ENCODE peak calls at places on chromosomes 6 and 20, in seven cellular contexts. D is OCI-LY7, S is mucosa of descending colon, T is PC-9, C is left lung, I is psoas muscle, P is GM23248. Q is an unnamed sample.

GRCh38 chr20:44714701-44715494 is at the start of gene CCN5:
- DNase-seq in D (no peak), S (peak; percentile 93), T (peak; percentile 89), C (peak; percentile 85), I (peak; percentile 90), P (peak; percentile 95), Q (no peak)

GRCh38 chr20:48877299-48877698 is 44.2 kb upstream of the ARFGEF2 start:
- DNase-seq in D (peak; percentile 76), S (no peak), T (no peak), C (no peak), I (no peak), P (peak; percentile 63), Q (no peak)

GRCh38 chr6:44128020-44128917 is 915 bp downstream of the TMEM63B start:
- DNase-seq in D (peak; percentile 40), S (peak; percentile 64), T (peak; percentile 39), C (peak; percentile 46), I (peak; percentile 48), P (peak; percentile 80), Q (peak; percentile 88)

GRCh38 chr20:46998497-46999190 is 104.0 kb downstream of the EYA2 start:
- DNase-seq in D (no peak), S (no peak), T (no peak), C (no peak), I (no peak), P (no peak), Q (peak; percentile 56)

GRCh38 chr6:17599885-17600526 is at the start of gene FAM8A1:
- DNase-seq in D (peak; percentile 95), S (peak; percentile 97), T (peak; percentile 95), C (peak; percentile 97), I (peak; percentile 96), P (peak; percentile 96), Q (peak; percentile 95)

GRCh38 chr20:32918296-32918695 is 59.6 kb downstream of the EFCAB8 start:
- DNase-seq in D (no peak), S (no peak), T (no peak), C (no peak), I (no peak), P (no peak), Q (peak; percentile 60)

GRCh38 chr6:52887912-52888535 is 21.5 kb downstream of the GSTA3 start:
- DNase-seq in D (no peak), S (no peak), T (no peak), C (no peak), I (no peak), P (peak; percentile 32), Q (no peak)

GRCh38 chr20:31841928-31842327 is 3.5 kb downstream of the FOXS1 start:
- DNase-seq in D (no peak), S (no peak), T (peak; percentile 92), C (no peak), I (no peak), P (peak; percentile 85), Q (no peak)

GRCh38 chr6:83861077-83861476 is 1.6 kb downstream of the CYB5R4 start:
- DNase-seq in D (no peak), S (no peak), T (no peak), C (no peak), I (no peak), P (no peak), Q (no peak)
- H3K4me3 ChIP-seq in D (peak overlapping the region; percentile 89), S (no peak overlapping the region), T (peak overlapping the region; percentile 87), C (peak overlapping the region; percentile 86), I (peak overlapping the region; percentile 93), P (no peak overlapping the region), Q (no peak overlapping the region)

DNA sequence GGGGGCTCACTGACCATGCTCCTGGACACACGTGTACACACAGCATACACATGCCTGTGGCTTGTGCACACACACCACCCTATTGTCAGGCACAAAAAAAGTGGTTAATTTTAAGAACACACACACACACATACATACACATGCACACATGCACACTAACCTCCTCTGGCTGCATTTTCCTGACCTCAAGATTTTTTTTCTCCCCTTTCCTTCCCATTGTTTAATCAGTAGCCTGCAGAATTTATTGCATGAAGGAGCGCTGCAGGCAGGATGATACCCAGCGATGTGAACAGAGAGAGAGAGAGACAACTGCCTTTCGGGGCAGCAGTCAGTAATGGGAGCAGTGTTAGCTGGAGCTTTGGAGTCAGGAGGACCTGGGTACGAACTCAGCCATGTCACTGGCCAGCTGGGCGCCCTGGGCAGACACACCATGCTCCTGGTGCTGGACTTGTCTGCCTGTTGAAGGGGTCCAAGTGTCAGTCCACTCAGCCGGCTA is 990 bp upstream of the TRAF3IP2 start:
- DNase-seq in D (peak; percentile 29), S (peak; percentile 27), T (no peak), C (no peak), I (no peak), P (peak; percentile 55), Q (no peak)
- H3K4me3 ChIP-seq in D (peak overlapping the region; percentile 71), S (no peak overlapping the region), T (peak overlapping the region; percentile 79), C (peak overlapping the region; percentile 55), I (peak overlapping the region; percentile 78), P (peak overlapping the region; percentile 76), Q (peak overlapping the region; percentile 41)

DNA sequence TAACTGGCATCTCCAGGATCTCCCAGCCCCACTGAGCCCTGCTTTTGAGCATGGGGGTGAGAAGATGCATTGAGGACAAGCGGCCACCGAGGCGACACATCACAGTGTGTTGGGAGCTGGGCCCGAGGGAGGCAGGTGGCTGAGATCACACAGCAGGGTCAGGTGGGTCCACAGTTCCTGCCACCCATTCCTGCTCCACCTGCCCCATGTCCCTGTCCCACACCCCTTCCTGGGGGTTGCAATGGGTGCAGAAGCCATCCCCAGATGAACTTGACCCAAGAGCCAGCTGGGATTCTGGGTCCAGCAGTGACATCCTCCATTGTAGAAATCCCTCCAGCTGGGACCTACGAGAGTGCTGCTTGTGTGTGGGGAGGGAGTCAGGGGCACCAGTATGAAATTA is 1.0 kb downstream of the TGM2 start:
- DNase-seq in D (no peak), S (no peak), T (no peak), C (no peak), I (no peak), P (no peak), Q (no peak)
- H3K4me3 ChIP-seq in D (no peak overlapping the region), S (no peak overlapping the region), T (peak overlapping the region; percentile 98), C (peak overlapping the region; percentile 55), I (peak overlapping the region; percentile 77), P (peak overlapping the region; percentile 64), Q (no peak overlapping the region)

GRCh38 chr6:23390221-23390620 is 735.8 kb upstream of the NRSN1 start:
- DNase-seq in D (no peak), S (no peak), T (no peak), C (no peak), I (no peak), P (no peak), Q (no peak)

GRCh38 chr6:23396934-23397333 is 729.1 kb upstream of the NRSN1 start:
- DNase-seq in D (no peak), S (no peak), T (no peak), C (no peak), I (no peak), P (no peak), Q (no peak)

DNA sequence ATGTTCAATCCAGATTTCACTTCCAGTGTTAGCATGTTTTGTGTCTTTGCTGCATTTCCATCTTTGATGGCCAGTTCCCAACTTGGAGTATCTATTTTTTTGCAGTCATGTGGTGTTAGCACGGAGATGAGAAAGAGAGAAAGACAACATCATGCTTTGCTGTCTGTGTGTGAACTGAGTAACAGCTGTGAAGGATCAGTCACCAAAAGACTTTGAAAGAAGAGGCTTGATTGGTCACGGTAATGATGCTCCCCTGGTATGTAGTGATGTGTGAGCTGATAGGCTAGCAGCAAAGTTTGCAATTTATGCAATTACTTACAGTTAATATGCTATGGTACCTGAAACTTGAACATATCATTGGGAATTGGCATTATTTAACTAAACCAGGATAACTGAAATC is 731.3 kb upstream of the NRSN1 start:
- DNase-seq in D (no peak), S (no peak), T (no peak), C (no peak), I (no peak), P (no peak), Q (no peak)
- H3K4me3 ChIP-seq in D (no peak overlapping the region), S (no peak overlapping the region), T (no peak overlapping the region), C (no peak overlapping the region), I (no peak overlapping the region), P (no peak overlapping the region), Q (no peak overlapping the region)

GRCh38 chr20:38725458-38725958 is 1.2 kb downstream of the SLC32A1 start:
- DNase-seq in D (no peak), S (no peak), T (no peak), C (no peak), I (no peak), P (no peak), Q (no peak)
- H3K4me3 ChIP-seq in D (peak overlapping the region; percentile 18), S (no peak overlapping the region), T (no peak overlapping the region), C (no peak overlapping the region), I (no peak overlapping the region), P (no peak overlapping the region), Q (no peak overlapping the region)